ENCODE peak calls at places on chromosomes 16 and 17, in nine cellular contexts. U, I, W, J, N, H, O, P and C are unnamed samples.

GRCh38 chr16:64948056-64948455 is 173.8 kb downstream of the CDH11 start:
- DNase-seq in U (no peak), I (no peak), W (no peak), J (no peak), N (no peak), H (no peak), O (no peak), P (no peak), C (no peak)

GRCh38 chr17:38761612-38762011 is 9.1 kb downstream of the PSMB3 start:
- DNase-seq in U (no peak), I (peak), W (peak), J (no peak), N (no peak), H (no peak), O (peak), P (no peak), C (peak)

GRCh38 chr16:21250072-21250923 is 16.8 kb downstream of the ANKS4B start:
- DNase-seq in U (no peak), I (no peak), W (no peak), J (no peak), N (no peak), H (no peak), O (no peak), P (no peak), C (no peak)

GRCh38 chr17:15909481-15909991 is 35.4 kb upstream of the ADORA2B start:
- DNase-seq in U (no peak), I (no peak), W (peak), J (no peak), N (no peak), H (no peak), O (peak), P (peak), C (no peak)

GRCh38 chr16:87806608-87807546 is 41.1 kb upstream of the KLHDC4 start:
- DNase-seq in U (peak), I (peak), W (peak), J (no peak), N (peak), H (no peak), O (no peak), P (peak), C (no peak)

GRCh38 chr17:31758646-31759045 is 100.4 kb downstream of the COPRS start:
- DNase-seq in U (no peak), I (no peak), W (no peak), J (no peak), N (no peak), H (no peak), O (no peak), P (no peak), C (no peak)

GRCh38 chr16:79430129-79430789 is 170.3 kb downstream of the MAF start:
- DNase-seq in U (no peak), I (no peak), W (no peak), J (no peak), N (no peak), H (no peak), O (no peak), P (no peak), C (peak)

GRCh38 chr16:842061-842476 is 41.5 kb upstream of the GNG13 start:
- DNase-seq in U (peak), I (no peak), W (peak), J (no peak), N (no peak), H (no peak), O (no peak), P (no peak), C (no peak)

GRCh38 chr16:63983401-63983800 is 1138.5 kb downstream of the CDH11 start:
- DNase-seq in U (no peak), I (no peak), W (no peak), J (no peak), N (no peak), H (no peak), O (no peak), P (no peak), C (no peak)

GRCh38 chr16:22012241-22012640 is 4.3 kb downstream of the MOSMO start:
- DNase-seq in U (no peak), I (no peak), W (no peak), J (no peak), N (no peak), H (no peak), O (no peak), P (no peak), C (no peak)

GRCh38 chr17:17808706-17809432 is 27.9 kb downstream of the SREBF1 start:
- DNase-seq in U (no peak), I (no peak), W (no peak), J (no peak), N (no peak), H (no peak), O (peak), P (no peak), C (peak)

GRCh38 chr16:29816694-29817441 is 916 bp downstream of the PAGR1 start:
- DNase-seq in U (peak), I (peak), W (peak), J (no peak), N (peak), H (no peak), O (peak), P (peak), C (peak)

GRCh38 chr17:16962804-16963203 is 9.1 kb downstream of the TNFRSF13B start:
- DNase-seq in U (no peak), I (peak), W (no peak), J (no peak), N (no peak), H (peak), O (no peak), P (no peak), C (no peak)

GRCh38 chr16:31352344-31353115 is 2.4 kb upstream of the ITGAX start:
- DNase-seq in U (no peak), I (no peak), W (no peak), J (no peak), N (no peak), H (no peak), O (no peak), P (no peak), C (no peak)

GRCh38 chr16:31693733-31694132 is 166.0 kb downstream of the AHSP start:
- DNase-seq in U (no peak), I (no peak), W (no peak), J (no peak), N (no peak), H (no peak), O (no peak), P (no peak), C (no peak)

GRCh38 chr17:60720763-60721531 is 43.3 kb downstream of the BCAS3 start:
- DNase-seq in U (peak), I (peak), W (peak), J (peak), N (no peak), H (no peak), O (peak), P (peak), C (peak)

GRCh38 chr16:59573528-59574271 is 839.6 kb upstream of the GOT2 start:
- DNase-seq in U (no peak), I (no peak), W (peak), J (no peak), N (no peak), H (no peak), O (no peak), P (no peak), C (peak)

GRCh38 chr17:3845361-3845753 is 689 bp downstream of the NCBP3 start:
- DNase-seq in U (no peak), I (no peak), W (no peak), J (no peak), N (no peak), H (no peak), O (no peak), P (no peak), C (peak)

GRCh38 chr17:50787106-50787505 is 19.8 kb upstream of the ANKRD40CL start:
- DNase-seq in U (no peak), I (no peak), W (no peak), J (no peak), N (no peak), H (no peak), O (no peak), P (no peak), C (no peak)

GRCh38 chr16:62022688-62023087 is 13.6 kb downstream of the CDH8 start:
- DNase-seq in U (no peak), I (no peak), W (no peak), J (no peak), N (no peak), H (no peak), O (peak), P (no peak), C (no peak)

GRCh38 chr16:30785126-30786106 is 1.6 kb downstream of the ZNF629 start:
- DNase-seq in U (no peak), I (no peak), W (no peak), J (no peak), N (no peak), H (no peak), O (no peak), P (no peak), C (no peak)

GRCh38 chr17:42485680-42486079 is 27.0 kb downstream of the ATP6V0A1 start:
- DNase-seq in U (no peak), I (no peak), W (no peak), J (no peak), N (no peak), H (no peak), O (no peak), P (no peak), C (peak)

GRCh38 chr16:68346892-68347480 is 36.2 kb downstream of the PRMT7 start:
- DNase-seq in U (no peak), I (no peak), W (no peak), J (no peak), N (no peak), H (no peak), O (no peak), P (no peak), C (no peak)

GRCh38 chr17:50057521-50057991 is 1.6 kb downstream of the ITGA3 start:
- DNase-seq in U (peak), I (no peak), W (no peak), J (no peak), N (no peak), H (no peak), O (no peak), P (no peak), C (no peak)

GRCh38 chr16:78897299-78897698 is 703.2 kb downstream of the MAF start:
- DNase-seq in U (no peak), I (no peak), W (no peak), J (no peak), N (no peak), H (no peak), O (no peak), P (no peak), C (no peak)

GRCh38 chr16:88454315-88455057 is 1.4 kb downstream of the ZFPM1 start:
- DNase-seq in U (peak), I (no peak), W (no peak), J (no peak), N (no peak), H (no peak), O (peak), P (no peak), C (no peak)

GRCh38 chr17:7016406-7016805 is 4.0 kb downstream of the RNASEK start:
- DNase-seq in U (no peak), I (no peak), W (no peak), J (no peak), N (peak), H (no peak), O (no peak), P (no peak), C (no peak)

GRCh38 chr16:88941933-88942909 is 34.8 kb downstream of the CBFA2T3 start:
- DNase-seq in U (peak), I (peak), W (no peak), J (no peak), N (no peak), H (no peak), O (peak), P (peak), C (peak)

GRCh38 chr17:35051183-35051578 is 12.3 kb downstream of the RFFL start:
- DNase-seq in U (no peak), I (no peak), W (no peak), J (peak), N (no peak), H (no peak), O (no peak), P (no peak), C (peak)

GRCh38 chr16:71610936-71611871 is 14.8 kb upstream of the MARVELD3 start:
- DNase-seq in U (peak), I (peak), W (peak), J (peak), N (no peak), H (peak), O (peak), P (peak), C (peak)

GRCh38 chr16:82050909-82051357 is 15.9 kb downstream of the HSD17B2 start:
- DNase-seq in U (no peak), I (no peak), W (no peak), J (no peak), N (no peak), H (no peak), O (no peak), P (no peak), C (no peak)

GRCh38 chr17:42459256-42459982 is 741 bp downstream of the ATP6V0A1 start:
- DNase-seq in U (peak), I (peak), W (peak), J (peak), N (peak), H (no peak), O (peak), P (peak), C (peak)

GRCh38 chr16:79980650-79981521 is 380.3 kb upstream of the MAF start:
- DNase-seq in U (no peak), I (no peak), W (no peak), J (no peak), N (no peak), H (no peak), O (peak), P (no peak), C (no peak)

GRCh38 chr16:84513111-84514065 is 8.9 kb upstream of the MEAK7 start:
- DNase-seq in U (no peak), I (no peak), W (peak), J (no peak), N (no peak), H (no peak), O (no peak), P (no peak), C (no peak)

GRCh38 chr16:84509032-84509950 is 4.8 kb upstream of the MEAK7 start:
- DNase-seq in U (no peak), I (no peak), W (no peak), J (no peak), N (no peak), H (no peak), O (no peak), P (no peak), C (no peak)

GRCh38 chr16:84511821-84512220 is 7.4 kb upstream of the MEAK7 start:
- DNase-seq in U (no peak), I (no peak), W (no peak), J (no peak), N (no peak), H (no peak), O (no peak), P (no peak), C (no peak)

GRCh38 chr16:84508502-84508901 is 4.0 kb upstream of the MEAK7 start:
- DNase-seq in U (no peak), I (no peak), W (no peak), J (no peak), N (no peak), H (no peak), O (no peak), P (no peak), C (no peak)

GRCh38 chr16:84511180-84511800 is 6.8 kb upstream of the MEAK7 start:
- DNase-seq in U (peak), I (peak), W (peak), J (peak), N (peak), H (peak), O (peak), P (peak), C (peak)
- TF ChIP-seq CTCF in U (peak), I (peak), W (peak), J (peak), N (peak), H (peak), O (peak), P (peak), C (peak)

GRCh38 chr16:74774223-74775139 is at the start of gene FA2H:
- DNase-seq in U (peak), I (peak), W (no peak), J (peak), N (peak), H (peak), O (peak), P (peak), C (peak)
- TF ChIP-seq CTCF in U (no peak), I (peak), W (no peak), J (peak), N (no peak), H (peak), O (peak), P (peak), C (no peak)

DNA sequence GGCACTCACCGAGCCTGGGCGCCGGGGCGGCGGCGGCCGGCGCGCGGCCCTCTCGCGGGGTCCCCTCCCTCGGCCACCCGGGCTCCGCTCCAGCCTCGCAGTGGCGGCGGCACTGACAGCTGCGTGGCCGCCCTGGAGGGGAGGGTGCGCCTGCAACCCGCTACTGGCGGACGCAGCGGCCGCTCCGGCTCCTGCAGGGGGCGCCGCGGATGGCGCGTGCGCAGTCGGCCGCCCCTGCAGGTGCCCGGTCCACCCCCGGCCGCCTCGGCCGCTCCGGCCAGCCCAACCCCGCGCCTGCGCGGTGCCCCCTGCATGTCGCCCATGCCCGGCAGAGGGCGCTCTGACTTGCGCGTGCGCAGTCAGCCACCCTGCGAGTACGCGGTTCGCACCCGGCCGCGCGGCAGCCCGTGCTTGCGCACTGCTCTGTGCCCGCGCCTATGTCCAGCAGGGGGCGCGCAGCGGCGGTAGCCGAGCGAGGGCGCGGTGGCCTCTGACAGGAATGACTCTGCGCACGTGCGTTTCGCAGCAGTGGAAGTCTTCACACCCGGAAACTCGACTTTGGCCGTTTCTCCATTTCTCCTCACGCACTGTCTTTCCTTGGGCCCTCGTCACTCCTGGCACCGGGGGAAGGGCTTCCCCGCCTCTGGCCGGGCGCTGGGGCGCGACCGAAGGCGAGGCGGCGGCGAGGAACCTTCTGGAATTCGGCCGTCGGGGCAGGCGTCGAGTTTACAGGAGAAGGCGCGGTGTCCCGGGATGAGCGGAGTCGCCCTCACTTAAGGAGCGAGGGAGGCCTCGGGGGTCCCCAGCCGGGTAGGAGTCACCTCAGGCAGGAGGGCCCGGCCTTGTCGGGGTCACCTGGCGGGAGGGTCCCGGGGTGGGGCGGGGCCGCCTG is at the start of gene ABCA3:
- DNase-seq in U (peak), I (peak), W (peak), J (peak), N (peak), H (peak), O (peak), P (peak), C (peak)
- TF ChIP-seq CTCF in U (peak), I (peak), W (peak), J (peak), N (peak), H (peak), O (peak), P (peak), C (peak)

DNA sequence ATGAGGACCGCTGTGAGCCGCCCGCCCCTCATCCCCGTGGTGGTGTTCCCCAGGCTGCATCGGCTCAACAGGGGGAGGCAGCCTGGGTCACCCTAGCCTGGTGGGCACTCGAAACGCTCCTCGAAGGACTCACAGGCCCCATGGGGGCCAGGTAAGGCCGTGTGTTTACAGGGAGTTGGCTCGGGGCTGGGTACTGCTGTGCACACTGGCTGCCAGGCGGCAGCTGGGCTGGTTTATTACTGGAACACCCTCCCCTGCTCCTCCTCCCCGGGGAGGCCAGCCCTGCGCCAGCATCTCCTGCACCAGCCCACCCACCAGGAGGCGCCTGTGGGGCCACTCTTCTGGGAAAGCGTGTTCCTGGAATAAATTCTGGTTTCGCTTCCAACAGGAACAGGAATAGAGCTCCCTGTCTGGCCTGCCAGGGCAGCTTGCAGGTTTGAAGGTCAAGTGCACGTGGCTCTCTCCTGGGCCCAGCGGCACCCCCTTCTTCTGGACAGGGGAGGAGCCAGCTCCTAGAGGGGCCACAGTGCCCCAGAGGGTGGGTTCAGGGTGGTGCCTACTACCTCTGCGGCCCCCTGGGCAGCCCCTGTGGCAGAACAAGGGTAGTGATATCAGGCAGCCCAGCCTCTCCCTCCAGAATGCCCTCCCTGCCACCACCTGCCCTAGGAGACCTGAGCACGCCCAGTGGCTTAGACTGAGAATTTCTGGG is 11.3 kb downstream of the MCRIP1 start:
- DNase-seq in U (peak), I (peak), W (peak), J (peak), N (peak), H (no peak), O (no peak), P (peak), C (peak)
- TF ChIP-seq CTCF in U (peak), I (peak), W (peak), J (peak), N (peak), H (peak), O (peak), P (peak), C (peak)

DNA sequence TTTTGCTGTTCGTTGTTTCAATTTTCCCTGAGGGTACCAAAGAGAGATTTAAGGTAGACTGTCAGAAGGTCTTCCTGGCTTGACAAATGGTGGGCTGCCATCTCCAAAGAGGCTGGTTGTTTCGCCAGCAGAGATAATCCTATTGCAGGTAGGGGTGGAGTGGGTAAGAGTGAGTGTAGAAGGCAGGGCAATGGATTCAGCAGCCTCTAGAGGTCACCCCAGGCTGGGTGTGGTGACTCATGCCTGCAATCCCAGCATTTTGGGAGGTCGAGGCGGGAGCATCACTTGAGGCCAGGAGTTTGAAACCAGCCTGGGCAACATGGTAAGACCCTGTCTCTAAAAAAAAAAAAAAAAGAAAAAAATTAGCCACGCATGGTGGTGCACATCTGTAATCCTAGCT is 34.6 kb downstream of the DCAKD start:
- DNase-seq in U (no peak), I (peak), W (no peak), J (no peak), N (no peak), H (no peak), O (peak), P (no peak), C (no peak)
- TF ChIP-seq CTCF in U (no peak), I (peak), W (peak), J (no peak), N (no peak), H (peak), O (peak), P (no peak), C (peak)

GRCh38 chr16:3690470-3690918 is 26.8 kb downstream of the TRAP1 start:
- DNase-seq in U (peak), I (peak), W (peak), J (peak), N (peak), H (peak), O (peak), P (peak), C (peak)

GRCh38 chr16:3687792-3688191 is 29.5 kb downstream of the TRAP1 start:
- DNase-seq in U (no peak), I (no peak), W (no peak), J (no peak), N (no peak), H (no peak), O (no peak), P (no peak), C (no peak)

GRCh38 chr16:3691778-3692177 is 25.5 kb downstream of the TRAP1 start:
- DNase-seq in U (no peak), I (no peak), W (no peak), J (no peak), N (no peak), H (no peak), O (no peak), P (no peak), C (no peak)

GRCh38 chr16:3689731-3690130 is 27.6 kb downstream of the TRAP1 start:
- DNase-seq in U (no peak), I (no peak), W (no peak), J (no peak), N (no peak), H (no peak), O (no peak), P (no peak), C (no peak)

GRCh38 chr16:3690991-3691720 is 26.2 kb downstream of the TRAP1 start:
- DNase-seq in U (no peak), I (no peak), W (peak), J (peak), N (no peak), H (no peak), O (no peak), P (no peak), C (no peak)
- TF ChIP-seq CTCF in U (no peak), I (no peak), W (peak), J (no peak), N (no peak), H (no peak), O (no peak), P (no peak), C (no peak)

GRCh38 chr17:57916925-57917858 is 38.0 kb downstream of the CUEDC1 start:
- DNase-seq in U (no peak), I (no peak), W (no peak), J (no peak), N (no peak), H (no peak), O (no peak), P (peak), C (no peak)
- TF ChIP-seq CTCF in U (no peak), I (no peak), W (no peak), J (no peak), N (no peak), H (no peak), O (no peak), P (no peak), C (no peak)